ENCODE peak calls at places on chromosomes 12 and 14, in ten cellular contexts. One of them, this sample, is unnamed.

GRCh38 chr12:12008232-12008850 is 62.4 kb upstream of the BCL2L14 start:
- DNase-seq in hepatocyte: no peak
- DNase-seq in IMR-90: no peak
- DNase-seq in HCT116: no peak
- DNase-seq in CD8-positive, alpha-beta T cell: no peak
- DNase-seq in mesendoderm: no peak
- DNase-seq in right cardiac atrium: no peak
- DNase-seq in heart left ventricle: no peak
- DNase-seq in Peyer's patch: no peak
- DNase-seq in RWPE1: no peak
- DNase-seq in this sample: no peak

GRCh38 chr14:100528962-100529560 is 58.2 kb downstream of the BEGAIN start:
- DNase-seq in hepatocyte: peak
- DNase-seq in IMR-90: no peak
- DNase-seq in HCT116: no peak
- DNase-seq in CD8-positive, alpha-beta T cell: peak
- DNase-seq in mesendoderm: no peak
- DNase-seq in right cardiac atrium: peak
- DNase-seq in heart left ventricle: no peak
- DNase-seq in Peyer's patch: no peak
- DNase-seq in RWPE1: no peak
- DNase-seq in this sample: no peak

GRCh38 chr12:131452444-131452860 is 258.4 kb upstream of the SFSWAP start:
- DNase-seq in hepatocyte: peak
- DNase-seq in IMR-90: no peak
- DNase-seq in HCT116: no peak
- DNase-seq in CD8-positive, alpha-beta T cell: no peak
- DNase-seq in mesendoderm: peak
- DNase-seq in right cardiac atrium: no peak
- DNase-seq in heart left ventricle: no peak
- DNase-seq in Peyer's patch: peak
- DNase-seq in RWPE1: no peak
- DNase-seq in this sample: no peak

GRCh38 chr12:26031814-26032213 is 73.3 kb downstream of the RASSF8 start:
- DNase-seq in hepatocyte: no peak
- DNase-seq in IMR-90: peak
- DNase-seq in HCT116: no peak
- DNase-seq in CD8-positive, alpha-beta T cell: no peak
- DNase-seq in mesendoderm: no peak
- DNase-seq in right cardiac atrium: no peak
- DNase-seq in heart left ventricle: no peak
- DNase-seq in Peyer's patch: no peak
- DNase-seq in RWPE1: no peak
- DNase-seq in this sample: no peak

GRCh38 chr14:94545131-94545841 is 16.0 kb upstream of the SERPINA4 start:
- DNase-seq in hepatocyte: no peak
- DNase-seq in IMR-90: no peak
- DNase-seq in HCT116: no peak
- DNase-seq in CD8-positive, alpha-beta T cell: no peak
- DNase-seq in mesendoderm: peak
- DNase-seq in right cardiac atrium: no peak
- DNase-seq in heart left ventricle: no peak
- DNase-seq in Peyer's patch: no peak
- DNase-seq in RWPE1: no peak
- DNase-seq in this sample: no peak

GRCh38 chr14:95513261-95513660 is 3.2 kb downstream of the SYNE3 start:
- DNase-seq in hepatocyte: no peak
- DNase-seq in IMR-90: no peak
- DNase-seq in HCT116: no peak
- DNase-seq in CD8-positive, alpha-beta T cell: no peak
- DNase-seq in mesendoderm: no peak
- DNase-seq in right cardiac atrium: no peak
- DNase-seq in heart left ventricle: no peak
- DNase-seq in Peyer's patch: no peak
- DNase-seq in RWPE1: no peak
- DNase-seq in this sample: no peak

GRCh38 chr14:98704441-98704840 is 567.6 kb downstream of the BCL11B start:
- DNase-seq in hepatocyte: no peak
- DNase-seq in IMR-90: no peak
- DNase-seq in HCT116: no peak
- DNase-seq in CD8-positive, alpha-beta T cell: peak
- DNase-seq in mesendoderm: peak
- DNase-seq in right cardiac atrium: no peak
- DNase-seq in heart left ventricle: no peak
- DNase-seq in Peyer's patch: no peak
- DNase-seq in RWPE1: no peak
- DNase-seq in this sample: no peak

GRCh38 chr12:75308279-75308678 is 21.8 kb downstream of the CAPS2 start:
- DNase-seq in hepatocyte: no peak
- DNase-seq in IMR-90: no peak
- DNase-seq in HCT116: no peak
- DNase-seq in CD8-positive, alpha-beta T cell: no peak
- DNase-seq in mesendoderm: no peak
- DNase-seq in right cardiac atrium: no peak
- DNase-seq in heart left ventricle: no peak
- DNase-seq in Peyer's patch: no peak
- DNase-seq in RWPE1: no peak
- DNase-seq in this sample: no peak

GRCh38 chr12:130795906-130796305 is 43.1 kb downstream of the STX2 start:
- DNase-seq in hepatocyte: no peak
- DNase-seq in IMR-90: no peak
- DNase-seq in HCT116: no peak
- DNase-seq in CD8-positive, alpha-beta T cell: no peak
- DNase-seq in mesendoderm: no peak
- DNase-seq in right cardiac atrium: no peak
- DNase-seq in heart left ventricle: no peak
- DNase-seq in Peyer's patch: no peak
- DNase-seq in RWPE1: no peak
- DNase-seq in this sample: no peak

GRCh38 chr12:89427508-89428156 is 75.3 kb upstream of the DUSP6 start:
- DNase-seq in hepatocyte: no peak
- DNase-seq in IMR-90: no peak
- DNase-seq in HCT116: no peak
- DNase-seq in CD8-positive, alpha-beta T cell: no peak
- DNase-seq in mesendoderm: no peak
- DNase-seq in right cardiac atrium: no peak
- DNase-seq in heart left ventricle: no peak
- DNase-seq in Peyer's patch: no peak
- DNase-seq in RWPE1: no peak
- DNase-seq in this sample: no peak

GRCh38 chr12:44510510-44510909 is 365.6 kb downstream of the NELL2 start:
- DNase-seq in hepatocyte: no peak
- DNase-seq in IMR-90: no peak
- DNase-seq in HCT116: no peak
- DNase-seq in CD8-positive, alpha-beta T cell: no peak
- DNase-seq in mesendoderm: no peak
- DNase-seq in right cardiac atrium: no peak
- DNase-seq in heart left ventricle: no peak
- DNase-seq in Peyer's patch: no peak
- DNase-seq in RWPE1: no peak
- DNase-seq in this sample: no peak

GRCh38 chr14:51277753-51278415 is 37.8 kb downstream of the TMX1 start:
- DNase-seq in hepatocyte: no peak
- DNase-seq in IMR-90: no peak
- DNase-seq in HCT116: no peak
- DNase-seq in CD8-positive, alpha-beta T cell: no peak
- DNase-seq in mesendoderm: no peak
- DNase-seq in right cardiac atrium: no peak
- DNase-seq in heart left ventricle: no peak
- DNase-seq in Peyer's patch: no peak
- DNase-seq in RWPE1: no peak
- DNase-seq in this sample: no peak

GRCh38 chr12:26269554-26270284 is 74.3 kb downstream of the SSPN start:
- DNase-seq in hepatocyte: no peak
- DNase-seq in IMR-90: no peak
- DNase-seq in HCT116: no peak
- DNase-seq in CD8-positive, alpha-beta T cell: no peak
- DNase-seq in mesendoderm: no peak
- DNase-seq in right cardiac atrium: no peak
- DNase-seq in heart left ventricle: no peak
- DNase-seq in Peyer's patch: no peak
- DNase-seq in RWPE1: no peak
- DNase-seq in this sample: no peak

GRCh38 chr14:38527502-38527878 is 271.6 kb upstream of the CLEC14A start:
- DNase-seq in hepatocyte: no peak
- DNase-seq in IMR-90: no peak
- DNase-seq in HCT116: no peak
- DNase-seq in CD8-positive, alpha-beta T cell: no peak
- DNase-seq in mesendoderm: no peak
- DNase-seq in right cardiac atrium: no peak
- DNase-seq in heart left ventricle: no peak
- DNase-seq in Peyer's patch: no peak
- DNase-seq in RWPE1: no peak
- DNase-seq in this sample: no peak

GRCh38 chr12:52992699-52993557 is 13.3 kb upstream of the EIF4B start:
- DNase-seq in hepatocyte: peak
- DNase-seq in IMR-90: peak
- DNase-seq in HCT116: peak
- DNase-seq in CD8-positive, alpha-beta T cell: no peak
- DNase-seq in mesendoderm: peak
- DNase-seq in right cardiac atrium: no peak
- DNase-seq in heart left ventricle: no peak
- DNase-seq in Peyer's patch: peak
- DNase-seq in RWPE1: peak
- DNase-seq in this sample: no peak

DNA sequence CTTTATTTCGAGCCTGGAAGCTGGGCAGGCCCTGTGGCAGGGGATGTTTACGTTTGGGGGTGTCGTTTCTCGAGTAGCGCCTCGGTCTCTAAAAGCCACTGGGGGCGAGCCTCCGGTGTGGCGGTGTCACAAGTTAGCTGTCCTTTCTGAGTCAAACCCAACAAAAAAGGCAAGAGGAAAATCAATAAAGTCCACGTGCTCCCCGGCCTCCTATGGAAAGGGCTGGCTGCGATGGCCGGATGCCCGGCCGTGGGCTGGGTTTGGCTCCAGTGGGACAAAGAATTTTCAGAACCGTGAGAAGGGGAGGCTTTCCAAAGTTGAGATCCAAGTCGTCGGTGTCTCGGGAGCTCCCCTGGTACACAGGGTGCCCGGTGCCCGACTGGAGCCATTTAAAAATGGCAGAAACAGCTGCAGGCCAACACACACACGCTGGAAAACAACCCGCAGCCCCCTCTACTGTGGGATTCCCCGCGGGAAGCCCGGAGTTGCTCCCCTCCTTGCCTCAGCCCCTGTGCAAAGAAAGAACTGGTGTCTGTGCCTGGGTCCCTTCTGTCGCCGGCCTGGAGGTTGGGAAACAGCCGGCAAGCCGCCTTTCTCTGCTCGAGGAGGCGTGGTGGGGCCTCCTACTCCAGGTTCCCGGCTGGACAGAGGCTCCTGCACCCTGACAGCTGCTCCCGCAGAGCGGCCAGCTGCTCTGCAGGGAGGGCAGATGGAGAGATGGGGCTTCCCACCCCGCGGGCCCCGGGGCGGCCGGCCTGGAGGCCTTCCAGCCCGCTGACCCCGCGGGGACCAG is 1.9 kb downstream of the BCL7A start:
- DNase-seq in hepatocyte: peak
- DNase-seq in IMR-90: peak
- DNase-seq in HCT116: peak
- DNase-seq in CD8-positive, alpha-beta T cell: no peak
- DNase-seq in mesendoderm: peak
- DNase-seq in right cardiac atrium: peak
- DNase-seq in heart left ventricle: peak
- DNase-seq in Peyer's patch: peak
- DNase-seq in RWPE1: peak
- DNase-seq in this sample: peak
- H3K27ac ChIP-seq in hepatocyte: peak
- H3K27ac ChIP-seq in IMR-90: peak
- H3K27ac ChIP-seq in HCT116: peak
- H3K27ac ChIP-seq in CD8-positive, alpha-beta T cell: no peak
- H3K27ac ChIP-seq in mesendoderm: no peak
- H3K27ac ChIP-seq in right cardiac atrium: peak
- H3K27ac ChIP-seq in heart left ventricle: peak
- H3K27ac ChIP-seq in Peyer's patch: peak
- H3K27ac ChIP-seq in RWPE1: peak
- H3K27ac ChIP-seq in this sample: peak

GRCh38 chr12:57332646-57333312 is 81.8 kb upstream of the STAC3 start:
- DNase-seq in hepatocyte: no peak
- DNase-seq in IMR-90: peak
- DNase-seq in HCT116: no peak
- DNase-seq in CD8-positive, alpha-beta T cell: no peak
- DNase-seq in mesendoderm: no peak
- DNase-seq in right cardiac atrium: no peak
- DNase-seq in heart left ventricle: no peak
- DNase-seq in Peyer's patch: no peak
- DNase-seq in RWPE1: no peak
- DNase-seq in this sample: no peak
- H3K27ac ChIP-seq in hepatocyte: no peak
- H3K27ac ChIP-seq in IMR-90: no peak
- H3K27ac ChIP-seq in HCT116: no peak
- H3K27ac ChIP-seq in CD8-positive, alpha-beta T cell: no peak
- H3K27ac ChIP-seq in mesendoderm: no peak
- H3K27ac ChIP-seq in right cardiac atrium: no peak
- H3K27ac ChIP-seq in heart left ventricle: no peak
- H3K27ac ChIP-seq in Peyer's patch: no peak
- H3K27ac ChIP-seq in RWPE1: no peak
- H3K27ac ChIP-seq in this sample: no peak

DNA sequence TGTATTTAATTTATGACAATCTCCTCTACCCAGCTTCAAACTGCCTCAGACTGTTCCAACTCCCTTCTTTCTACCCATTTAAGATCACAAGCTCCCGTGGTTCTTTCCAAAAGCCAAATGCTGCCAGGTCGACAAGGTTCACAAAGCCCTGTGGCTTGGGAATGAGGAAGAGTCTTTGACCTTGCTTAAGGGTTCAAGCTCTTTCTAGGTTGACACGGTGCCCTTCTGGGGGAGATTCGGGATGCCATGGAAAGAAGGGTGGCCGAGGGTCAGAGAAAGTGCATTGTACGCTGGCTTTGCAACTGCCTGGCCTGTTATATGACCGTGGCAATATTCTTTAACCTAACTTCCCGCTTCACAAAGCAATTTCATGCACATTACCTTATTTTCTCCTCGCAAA is 239.3 kb downstream of the ANO2 start:
- DNase-seq in hepatocyte: no peak
- DNase-seq in IMR-90: no peak
- DNase-seq in HCT116: no peak
- DNase-seq in CD8-positive, alpha-beta T cell: no peak
- DNase-seq in mesendoderm: no peak
- DNase-seq in right cardiac atrium: no peak
- DNase-seq in heart left ventricle: no peak
- DNase-seq in Peyer's patch: no peak
- DNase-seq in RWPE1: no peak
- DNase-seq in this sample: no peak
- H3K27ac ChIP-seq in hepatocyte: no peak
- H3K27ac ChIP-seq in IMR-90: no peak
- H3K27ac ChIP-seq in HCT116: no peak
- H3K27ac ChIP-seq in CD8-positive, alpha-beta T cell: no peak
- H3K27ac ChIP-seq in mesendoderm: no peak
- H3K27ac ChIP-seq in right cardiac atrium: no peak
- H3K27ac ChIP-seq in heart left ventricle: no peak
- H3K27ac ChIP-seq in Peyer's patch: no peak
- H3K27ac ChIP-seq in RWPE1: no peak
- H3K27ac ChIP-seq in this sample: no peak

DNA sequence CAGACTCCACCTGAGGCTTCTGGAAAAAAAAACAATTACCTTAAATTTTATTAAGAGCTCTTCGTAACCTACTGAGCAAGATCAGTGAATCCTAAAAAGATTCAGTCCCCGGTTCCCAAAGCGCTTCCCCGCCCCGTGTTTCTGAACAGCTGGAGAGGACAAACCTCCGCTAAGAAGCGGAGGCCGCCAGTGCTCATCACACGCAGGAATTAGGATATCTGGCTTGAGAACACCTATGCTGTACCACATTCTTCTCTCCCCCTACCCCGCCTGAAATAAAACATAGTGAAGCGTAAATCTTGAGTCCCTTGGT is 806 bp upstream of the WDR20 start:
- DNase-seq in hepatocyte: no peak
- DNase-seq in IMR-90: no peak
- DNase-seq in HCT116: no peak
- DNase-seq in CD8-positive, alpha-beta T cell: no peak
- DNase-seq in mesendoderm: no peak
- DNase-seq in right cardiac atrium: no peak
- DNase-seq in heart left ventricle: no peak
- DNase-seq in Peyer's patch: no peak
- DNase-seq in RWPE1: peak
- DNase-seq in this sample: no peak
- H3K27ac ChIP-seq in hepatocyte: peak
- H3K27ac ChIP-seq in IMR-90: no peak
- H3K27ac ChIP-seq in HCT116: peak
- H3K27ac ChIP-seq in CD8-positive, alpha-beta T cell: peak
- H3K27ac ChIP-seq in mesendoderm: no peak
- H3K27ac ChIP-seq in right cardiac atrium: peak
- H3K27ac ChIP-seq in heart left ventricle: peak
- H3K27ac ChIP-seq in Peyer's patch: peak
- H3K27ac ChIP-seq in RWPE1: peak
- H3K27ac ChIP-seq in this sample: peak